ENCODE peak calls at places on chromosome 22, in seven cellular contexts. One of them, this sample, is unnamed.

GRCh38 chr22:44172370-44173108 is 8.2 kb upstream of the PARVG start:
- DNase-seq in iris pigment epithelial cell: no peak
- DNase-seq in HT-29: no peak
- DNase-seq in posterior cingulate gyrus: no peak
- DNase-seq in stimulated activated CD4-positive, alpha-beta T cell treated with anti-CD3 and anti-CD28 coated beads, Interleukin-2, amount 100 ng/mL, for 48 hours: no peak
- DNase-seq in breast epithelium: no peak
- DNase-seq in WTC11: no peak
- DNase-seq in this sample: no peak

GRCh38 chr22:33515733-33516297 is 404.5 kb downstream of the LARGE1 start:
- DNase-seq in iris pigment epithelial cell: no peak
- DNase-seq in HT-29: peak
- DNase-seq in posterior cingulate gyrus: no peak
- DNase-seq in stimulated activated CD4-positive, alpha-beta T cell treated with anti-CD3 and anti-CD28 coated beads, Interleukin-2, amount 100 ng/mL, for 48 hours: no peak
- DNase-seq in breast epithelium: no peak
- DNase-seq in WTC11: no peak
- DNase-seq in this sample: no peak

GRCh38 chr22:36977401-36977861 is 41.8 kb downstream of the TST start:
- DNase-seq in iris pigment epithelial cell: peak
- DNase-seq in HT-29: peak
- DNase-seq in posterior cingulate gyrus: peak
- DNase-seq in stimulated activated CD4-positive, alpha-beta T cell treated with anti-CD3 and anti-CD28 coated beads, Interleukin-2, amount 100 ng/mL, for 48 hours: peak
- DNase-seq in breast epithelium: no peak
- DNase-seq in WTC11: peak
- DNase-seq in this sample: peak

GRCh38 chr22:48238018-48238915 is 1475.8 kb downstream of the TBC1D22A start:
- DNase-seq in iris pigment epithelial cell: no peak
- DNase-seq in HT-29: no peak
- DNase-seq in posterior cingulate gyrus: no peak
- DNase-seq in stimulated activated CD4-positive, alpha-beta T cell treated with anti-CD3 and anti-CD28 coated beads, Interleukin-2, amount 100 ng/mL, for 48 hours: no peak
- DNase-seq in breast epithelium: no peak
- DNase-seq in WTC11: no peak
- DNase-seq in this sample: no peak

GRCh38 chr22:48849963-48850657 is 977.6 kb downstream of the BRD1 start:
- DNase-seq in iris pigment epithelial cell: no peak
- DNase-seq in HT-29: no peak
- DNase-seq in posterior cingulate gyrus: no peak
- DNase-seq in stimulated activated CD4-positive, alpha-beta T cell treated with anti-CD3 and anti-CD28 coated beads, Interleukin-2, amount 100 ng/mL, for 48 hours: no peak
- DNase-seq in breast epithelium: no peak
- DNase-seq in WTC11: no peak
- DNase-seq in this sample: no peak

GRCh38 chr22:37533995-37534394 is 14.8 kb upstream of the CARD10 start:
- DNase-seq in iris pigment epithelial cell: peak
- DNase-seq in HT-29: peak
- DNase-seq in posterior cingulate gyrus: no peak
- DNase-seq in stimulated activated CD4-positive, alpha-beta T cell treated with anti-CD3 and anti-CD28 coated beads, Interleukin-2, amount 100 ng/mL, for 48 hours: no peak
- DNase-seq in breast epithelium: no peak
- DNase-seq in WTC11: no peak
- DNase-seq in this sample: no peak

GRCh38 chr22:37561209-37562048 is 1.1 kb downstream of the CDC42EP1 start:
- DNase-seq in iris pigment epithelial cell: peak
- DNase-seq in HT-29: peak
- DNase-seq in posterior cingulate gyrus: peak
- DNase-seq in stimulated activated CD4-positive, alpha-beta T cell treated with anti-CD3 and anti-CD28 coated beads, Interleukin-2, amount 100 ng/mL, for 48 hours: peak
- DNase-seq in breast epithelium: peak
- DNase-seq in WTC11: peak
- DNase-seq in this sample: peak

GRCh38 chr22:32852346-32853251 is 51.1 kb downstream of the TIMP3 start:
- DNase-seq in iris pigment epithelial cell: peak
- DNase-seq in HT-29: no peak
- DNase-seq in posterior cingulate gyrus: no peak
- DNase-seq in stimulated activated CD4-positive, alpha-beta T cell treated with anti-CD3 and anti-CD28 coated beads, Interleukin-2, amount 100 ng/mL, for 48 hours: no peak
- DNase-seq in breast epithelium: no peak
- DNase-seq in WTC11: no peak
- DNase-seq in this sample: no peak

GRCh38 chr22:41780714-41781507 is 19.6 kb upstream of the CCDC134 start:
- DNase-seq in iris pigment epithelial cell: peak
- DNase-seq in HT-29: no peak
- DNase-seq in posterior cingulate gyrus: peak
- DNase-seq in stimulated activated CD4-positive, alpha-beta T cell treated with anti-CD3 and anti-CD28 coated beads, Interleukin-2, amount 100 ng/mL, for 48 hours: peak
- DNase-seq in breast epithelium: no peak
- DNase-seq in WTC11: no peak
- DNase-seq in this sample: peak

GRCh38 chr22:24424901-24425775 is 2.3 kb upstream of the ADORA2A start:
- DNase-seq in iris pigment epithelial cell: no peak
- DNase-seq in HT-29: no peak
- DNase-seq in posterior cingulate gyrus: no peak
- DNase-seq in stimulated activated CD4-positive, alpha-beta T cell treated with anti-CD3 and anti-CD28 coated beads, Interleukin-2, amount 100 ng/mL, for 48 hours: no peak
- DNase-seq in breast epithelium: no peak
- DNase-seq in WTC11: no peak
- DNase-seq in this sample: no peak

GRCh38 chr22:48923909-48924475 is 903.7 kb downstream of the BRD1 start:
- DNase-seq in iris pigment epithelial cell: no peak
- DNase-seq in HT-29: no peak
- DNase-seq in posterior cingulate gyrus: no peak
- DNase-seq in stimulated activated CD4-positive, alpha-beta T cell treated with anti-CD3 and anti-CD28 coated beads, Interleukin-2, amount 100 ng/mL, for 48 hours: no peak
- DNase-seq in breast epithelium: no peak
- DNase-seq in WTC11: no peak
- DNase-seq in this sample: no peak

GRCh38 chr22:36757608-36758220 is 18.2 kb downstream of the IFT27 start:
- DNase-seq in iris pigment epithelial cell: peak
- DNase-seq in HT-29: peak
- DNase-seq in posterior cingulate gyrus: peak
- DNase-seq in stimulated activated CD4-positive, alpha-beta T cell treated with anti-CD3 and anti-CD28 coated beads, Interleukin-2, amount 100 ng/mL, for 48 hours: peak
- DNase-seq in breast epithelium: peak
- DNase-seq in WTC11: peak
- DNase-seq in this sample: peak

GRCh38 chr22:26660961-26661578 is 3.7 kb downstream of the MIAT start:
- DNase-seq in iris pigment epithelial cell: no peak
- DNase-seq in HT-29: no peak
- DNase-seq in posterior cingulate gyrus: no peak
- DNase-seq in stimulated activated CD4-positive, alpha-beta T cell treated with anti-CD3 and anti-CD28 coated beads, Interleukin-2, amount 100 ng/mL, for 48 hours: no peak
- DNase-seq in breast epithelium: no peak
- DNase-seq in WTC11: no peak
- DNase-seq in this sample: no peak

GRCh38 chr22:50252081-50253045 is 1.3 kb upstream of the HDAC10 start:
- DNase-seq in iris pigment epithelial cell: peak
- DNase-seq in HT-29: peak
- DNase-seq in posterior cingulate gyrus: peak
- DNase-seq in stimulated activated CD4-positive, alpha-beta T cell treated with anti-CD3 and anti-CD28 coated beads, Interleukin-2, amount 100 ng/mL, for 48 hours: peak
- DNase-seq in breast epithelium: peak
- DNase-seq in WTC11: peak
- DNase-seq in this sample: peak

GRCh38 chr22:24894220-24894975 is 52.1 kb downstream of the LHFPL7 start:
- DNase-seq in iris pigment epithelial cell: peak
- DNase-seq in HT-29: peak
- DNase-seq in posterior cingulate gyrus: no peak
- DNase-seq in stimulated activated CD4-positive, alpha-beta T cell treated with anti-CD3 and anti-CD28 coated beads, Interleukin-2, amount 100 ng/mL, for 48 hours: no peak
- DNase-seq in breast epithelium: peak
- DNase-seq in WTC11: no peak
- DNase-seq in this sample: peak

GRCh38 chr22:41022470-41023298 is 69.7 kb upstream of the EP300 start:
- DNase-seq in iris pigment epithelial cell: peak
- DNase-seq in HT-29: peak
- DNase-seq in posterior cingulate gyrus: peak
- DNase-seq in stimulated activated CD4-positive, alpha-beta T cell treated with anti-CD3 and anti-CD28 coated beads, Interleukin-2, amount 100 ng/mL, for 48 hours: peak
- DNase-seq in breast epithelium: peak
- DNase-seq in WTC11: peak
- DNase-seq in this sample: peak

GRCh38 chr22:44195189-44195871 is 14.6 kb downstream of the PARVG start:
- DNase-seq in iris pigment epithelial cell: no peak
- DNase-seq in HT-29: no peak
- DNase-seq in posterior cingulate gyrus: no peak
- DNase-seq in stimulated activated CD4-positive, alpha-beta T cell treated with anti-CD3 and anti-CD28 coated beads, Interleukin-2, amount 100 ng/mL, for 48 hours: no peak
- DNase-seq in breast epithelium: no peak
- DNase-seq in WTC11: no peak
- DNase-seq in this sample: peak

GRCh38 chr22:39839917-39840510 is 53.5 kb downstream of the ENTHD1 start:
- DNase-seq in iris pigment epithelial cell: no peak
- DNase-seq in HT-29: no peak
- DNase-seq in posterior cingulate gyrus: no peak
- DNase-seq in stimulated activated CD4-positive, alpha-beta T cell treated with anti-CD3 and anti-CD28 coated beads, Interleukin-2, amount 100 ng/mL, for 48 hours: peak
- DNase-seq in breast epithelium: no peak
- DNase-seq in WTC11: no peak
- DNase-seq in this sample: no peak

GRCh38 chr22:23553922-23554870 is 25.9 kb downstream of the IGLL1 start:
- DNase-seq in iris pigment epithelial cell: no peak
- DNase-seq in HT-29: no peak
- DNase-seq in posterior cingulate gyrus: no peak
- DNase-seq in stimulated activated CD4-positive, alpha-beta T cell treated with anti-CD3 and anti-CD28 coated beads, Interleukin-2, amount 100 ng/mL, for 48 hours: no peak
- DNase-seq in breast epithelium: peak
- DNase-seq in WTC11: no peak
- DNase-seq in this sample: no peak

GRCh38 chr22:49429066-49429465 is 398.6 kb downstream of the BRD1 start:
- DNase-seq in iris pigment epithelial cell: no peak
- DNase-seq in HT-29: no peak
- DNase-seq in posterior cingulate gyrus: peak
- DNase-seq in stimulated activated CD4-positive, alpha-beta T cell treated with anti-CD3 and anti-CD28 coated beads, Interleukin-2, amount 100 ng/mL, for 48 hours: no peak
- DNase-seq in breast epithelium: no peak
- DNase-seq in WTC11: no peak
- DNase-seq in this sample: no peak